ENCODE peak calls at places on chromosomes 4 and X, in nine cellular contexts. One of them, this sample, is unnamed.

GRCh38 chr4:40032785-40033184 is 23.9 kb upstream of the N4BP2 start:
- DNase-seq in endodermal cell: no peak
- DNase-seq in WTC11: no peak
- DNase-seq in OCI-LY7: no peak
- DNase-seq in CD8-positive, alpha-beta memory T cell: no peak
- DNase-seq in AG08396: no peak
- DNase-seq in AML-193: no peak
- DNase-seq in stimulated activated CD8-positive, alpha-beta memory T cell treated with anti-CD3 and anti-CD28 coated beads, Interleukin-15, amount 100 ng/mL, for 48 hours: no peak
- DNase-seq in T-helper 2 cell: no peak
- DNase-seq in this sample: no peak

GRCh38 chr4:23730998-23731397 is 158.8 kb downstream of the PPARGC1A start:
- DNase-seq in endodermal cell: no peak
- DNase-seq in WTC11: no peak
- DNase-seq in OCI-LY7: no peak
- DNase-seq in CD8-positive, alpha-beta memory T cell: no peak
- DNase-seq in AG08396: no peak
- DNase-seq in AML-193: no peak
- DNase-seq in stimulated activated CD8-positive, alpha-beta memory T cell treated with anti-CD3 and anti-CD28 coated beads, Interleukin-15, amount 100 ng/mL, for 48 hours: no peak
- DNase-seq in T-helper 2 cell: no peak
- DNase-seq in this sample: no peak

GRCh38 chr4:90120037-90120436 is 7.2 kb upstream of the CCSER1 start:
- DNase-seq in endodermal cell: peak
- DNase-seq in WTC11: no peak
- DNase-seq in OCI-LY7: no peak
- DNase-seq in CD8-positive, alpha-beta memory T cell: no peak
- DNase-seq in AG08396: no peak
- DNase-seq in AML-193: no peak
- DNase-seq in stimulated activated CD8-positive, alpha-beta memory T cell treated with anti-CD3 and anti-CD28 coated beads, Interleukin-15, amount 100 ng/mL, for 48 hours: no peak
- DNase-seq in T-helper 2 cell: no peak
- DNase-seq in this sample: peak

GRCh38 chr4:40183615-40184411 is 13.0 kb upstream of the RHOH start:
- DNase-seq in endodermal cell: no peak
- DNase-seq in WTC11: no peak
- DNase-seq in OCI-LY7: peak
- DNase-seq in CD8-positive, alpha-beta memory T cell: no peak
- DNase-seq in AG08396: no peak
- DNase-seq in AML-193: no peak
- DNase-seq in stimulated activated CD8-positive, alpha-beta memory T cell treated with anti-CD3 and anti-CD28 coated beads, Interleukin-15, amount 100 ng/mL, for 48 hours: no peak
- DNase-seq in T-helper 2 cell: peak
- DNase-seq in this sample: no peak

GRCh38 chr4:6913350-6913749 is 3.7 kb downstream of the TBC1D14 start:
- DNase-seq in endodermal cell: no peak
- DNase-seq in WTC11: no peak
- DNase-seq in OCI-LY7: no peak
- DNase-seq in CD8-positive, alpha-beta memory T cell: no peak
- DNase-seq in AG08396: no peak
- DNase-seq in AML-193: no peak
- DNase-seq in stimulated activated CD8-positive, alpha-beta memory T cell treated with anti-CD3 and anti-CD28 coated beads, Interleukin-15, amount 100 ng/mL, for 48 hours: no peak
- DNase-seq in T-helper 2 cell: no peak
- DNase-seq in this sample: no peak

GRCh38 chrX:42289492-42290385 is 366.4 kb upstream of the CASK start:
- DNase-seq in endodermal cell: no peak
- DNase-seq in WTC11: no peak
- DNase-seq in OCI-LY7: no peak
- DNase-seq in CD8-positive, alpha-beta memory T cell: no peak
- DNase-seq in AG08396: no peak
- DNase-seq in AML-193: no peak
- DNase-seq in stimulated activated CD8-positive, alpha-beta memory T cell treated with anti-CD3 and anti-CD28 coated beads, Interleukin-15, amount 100 ng/mL, for 48 hours: no peak
- DNase-seq in T-helper 2 cell: no peak
- DNase-seq in this sample: no peak

GRCh38 chrX:37921758-37922157 is 74.4 kb upstream of the DYNLT3 start:
- DNase-seq in endodermal cell: no peak
- DNase-seq in WTC11: no peak
- DNase-seq in OCI-LY7: no peak
- DNase-seq in CD8-positive, alpha-beta memory T cell: no peak
- DNase-seq in AG08396: peak
- DNase-seq in AML-193: no peak
- DNase-seq in stimulated activated CD8-positive, alpha-beta memory T cell treated with anti-CD3 and anti-CD28 coated beads, Interleukin-15, amount 100 ng/mL, for 48 hours: no peak
- DNase-seq in T-helper 2 cell: no peak
- DNase-seq in this sample: no peak

GRCh38 chrX:37986893-37987292 is 19.5 kb upstream of the SYTL5 start:
- DNase-seq in endodermal cell: no peak
- DNase-seq in WTC11: no peak
- DNase-seq in OCI-LY7: no peak
- DNase-seq in CD8-positive, alpha-beta memory T cell: no peak
- DNase-seq in AG08396: peak
- DNase-seq in AML-193: no peak
- DNase-seq in stimulated activated CD8-positive, alpha-beta memory T cell treated with anti-CD3 and anti-CD28 coated beads, Interleukin-15, amount 100 ng/mL, for 48 hours: no peak
- DNase-seq in T-helper 2 cell: no peak
- DNase-seq in this sample: no peak

GRCh38 chr4:147546341-147546740 is 65.4 kb downstream of the EDNRA start:
- DNase-seq in endodermal cell: no peak
- DNase-seq in WTC11: no peak
- DNase-seq in OCI-LY7: no peak
- DNase-seq in CD8-positive, alpha-beta memory T cell: no peak
- DNase-seq in AG08396: peak
- DNase-seq in AML-193: no peak
- DNase-seq in stimulated activated CD8-positive, alpha-beta memory T cell treated with anti-CD3 and anti-CD28 coated beads, Interleukin-15, amount 100 ng/mL, for 48 hours: no peak
- DNase-seq in T-helper 2 cell: no peak
- DNase-seq in this sample: no peak

GRCh38 chrX:15336023-15336413 is 695 bp upstream of the PIGA start:
- DNase-seq in endodermal cell: no peak
- DNase-seq in WTC11: peak
- DNase-seq in OCI-LY7: peak
- DNase-seq in CD8-positive, alpha-beta memory T cell: peak
- DNase-seq in AG08396: peak
- DNase-seq in AML-193: no peak
- DNase-seq in stimulated activated CD8-positive, alpha-beta memory T cell treated with anti-CD3 and anti-CD28 coated beads, Interleukin-15, amount 100 ng/mL, for 48 hours: no peak
- DNase-seq in T-helper 2 cell: peak
- DNase-seq in this sample: peak

GRCh38 chr4:678765-679481 is 4.6 kb downstream of the MYL5 start:
- DNase-seq in endodermal cell: no peak
- DNase-seq in WTC11: no peak
- DNase-seq in OCI-LY7: no peak
- DNase-seq in CD8-positive, alpha-beta memory T cell: no peak
- DNase-seq in AG08396: no peak
- DNase-seq in AML-193: no peak
- DNase-seq in stimulated activated CD8-positive, alpha-beta memory T cell treated with anti-CD3 and anti-CD28 coated beads, Interleukin-15, amount 100 ng/mL, for 48 hours: no peak
- DNase-seq in T-helper 2 cell: no peak
- DNase-seq in this sample: no peak

GRCh38 chrX:110847334-110847733 is 51.7 kb upstream of the CHRDL1 start:
- DNase-seq in endodermal cell: peak
- DNase-seq in WTC11: no peak
- DNase-seq in OCI-LY7: peak
- DNase-seq in CD8-positive, alpha-beta memory T cell: no peak
- DNase-seq in AG08396: peak
- DNase-seq in AML-193: peak
- DNase-seq in stimulated activated CD8-positive, alpha-beta memory T cell treated with anti-CD3 and anti-CD28 coated beads, Interleukin-15, amount 100 ng/mL, for 48 hours: no peak
- DNase-seq in T-helper 2 cell: peak
- DNase-seq in this sample: no peak

GRCh38 chr4:163544407-163545038 is 50.0 kb downstream of the TMA16 start:
- DNase-seq in endodermal cell: peak
- DNase-seq in WTC11: peak
- DNase-seq in OCI-LY7: peak
- DNase-seq in CD8-positive, alpha-beta memory T cell: peak
- DNase-seq in AG08396: peak
- DNase-seq in AML-193: peak
- DNase-seq in stimulated activated CD8-positive, alpha-beta memory T cell treated with anti-CD3 and anti-CD28 coated beads, Interleukin-15, amount 100 ng/mL, for 48 hours: peak
- DNase-seq in T-helper 2 cell: peak
- DNase-seq in this sample: peak

This sample was measured in B cell.